ENCODE peak calls at places on chromosome 1, in seven cellular contexts. I is lower leg skin; N is T1000; Y is AG08395; D is amniotic stem cell; R is fibroblast of lung; T is stimulated activated naive CD4-positive, alpha-beta T cell. U is an unnamed sample.

GRCh38 chr1:218658899-218659298 is 313.8 kb downstream of the TGFB2 start:
- DNase-seq in D (no peak), T (no peak), I (no peak), Y (peak; percentile 59), N (peak; percentile 37), R (peak; percentile 98), U (no peak)

GRCh38 chr1:204065174-204065985 is 7.5 kb upstream of the SOX13 start:
- DNase-seq in R (no peak), T (no peak), Y (no peak), N (peak; percentile 11), I (no peak), D (no peak), U (no peak)

GRCh38 chr1:223496883-223497282 is 103.7 kb downstream of the CCDC185 start:
- DNase-seq in R (no peak), T (no peak), N (no peak), I (no peak), D (no peak), Y (no peak), U (no peak)

GRCh38 chr1:33612877-33613487 is 140.5 kb downstream of the ZSCAN20 start:
- DNase-seq in T (no peak), D (peak; percentile 48), Y (peak; percentile 78), R (peak; percentile 45), I (no peak), N (no peak), U (peak; percentile 29)

GRCh38 chr1:52140633-52141512 is 1.0 kb upstream of the ZFYVE9 start:
- DNase-seq in N (no peak), D (no peak), I (no peak), R (no peak), T (peak; percentile 9), Y (no peak), U (no peak)

GRCh38 chr1:9589144-9589718 is 520 bp downstream of the TMEM201 start:
- DNase-seq in T (peak; percentile 38), D (no peak), Y (no peak), R (peak; percentile 32), I (no peak), N (no peak), U (peak; percentile 56)

GRCh38 chr1:63774617-63775417 is 1.0 kb downstream of the ROR1 start:
- DNase-seq in R (peak; percentile 62), N (peak; percentile 34), I (peak; percentile 42), Y (peak; percentile 52), D (peak; percentile 18), T (peak; percentile 7), U (no peak)

GRCh38 chr1:10860682-10861081 is 64.2 kb upstream of the CASZ1 start:
- DNase-seq in N (no peak), T (no peak), D (no peak), I (no peak), Y (no peak), R (no peak), U (no peak)

U was measured in activated CD4-positive, alpha-beta memory T cell treated with anti-CD3 and anti-CD28 coated beads, Interleukin-2, amount 10 ng/mL, durations not matched to agents 7 days and 5 days.